ENCODE peak calls at places on chromosomes 6 and 20, in four cellular contexts. I, G, F and A are unnamed samples.

GRCh38 chr6:31792741-31793140 is 2.8 kb downstream of the VARS1 start:
- DNase-seq in I (peak; percentile 5), G (no peak), F (peak; percentile 96), A (no peak)

GRCh38 chr20:48205786-48206185 is 420.5 kb upstream of the SULF2 start:
- DNase-seq in I (no peak), G (no peak), F (no peak), A (no peak)

GRCh38 chr6:57193177-57193576 is 21.1 kb downstream of the BAG2 start:
- DNase-seq in I (no peak), G (no peak), F (no peak), A (no peak)

GRCh38 chr20:13288357-13288756 is 67.3 kb downstream of the ISM1 start:
- DNase-seq in I (no peak), G (no peak), F (no peak), A (no peak)

GRCh38 chr6:79612918-79613317 is 18.2 kb upstream of the SH3BGRL2 start:
- DNase-seq in I (no peak), G (no peak), F (no peak), A (no peak)

GRCh38 chr6:142302427-142303190 is 802 bp downstream of the ADGRG6 start:
- DNase-seq in I (no peak), G (peak; percentile 74), F (peak; percentile 28), A (no peak)

GRCh38 chr6:129280719-129281118 is 397.8 kb downstream of the LAMA2 start:
- DNase-seq in I (no peak), G (no peak), F (no peak), A (no peak)

GRCh38 chr6:15672291-15672690 is 9.5 kb upstream of the DTNBP1 start:
- DNase-seq in I (no peak), G (no peak), F (no peak), A (no peak)

GRCh38 chr20:18728165-18728866 is 85.3 kb upstream of the SCP2D1 start:
- DNase-seq in I (no peak), G (no peak), F (no peak), A (no peak)

GRCh38 chr6:139625998-139626975 is 251.8 kb upstream of the CITED2 start:
- DNase-seq in I (no peak), G (no peak), F (no peak), A (no peak)

GRCh38 chr6:163626073-163626867 is 211.8 kb downstream of the QKI start:
- DNase-seq in I (peak; percentile 33), G (no peak), F (peak; percentile 43), A (no peak)

GRCh38 chr20:10777713-10778112 is 103.9 kb upstream of the JAG1 start:
- DNase-seq in I (no peak), G (no peak), F (no peak), A (no peak)

GRCh38 chr20:57711826-57712225 is 2.0 kb upstream of the PMEPA1 start:
- DNase-seq in I (no peak), G (no peak), F (no peak), A (no peak)

GRCh38 chr20:5918856-5919633 is 31.3 kb downstream of the TRMT6 start:
- DNase-seq in I (peak; percentile 22), G (peak; percentile 56), F (peak; percentile 94), A (peak; percentile 46)

GRCh38 chr20:56542489-56543020 is 9.5 kb downstream of the FAM209B start:
- DNase-seq in I (no peak), G (no peak), F (no peak), A (no peak)

GRCh38 chr20:4533734-4534133 is 188.0 kb upstream of the PRND start:
- DNase-seq in I (no peak), G (no peak), F (no peak), A (no peak)

GRCh38 chr6:16243055-16243454 is 4.7 kb downstream of the GMPR start:
- DNase-seq in I (no peak), G (no peak), F (peak; percentile 98), A (no peak)

GRCh38 chr6:2871922-2872321 is 30.3 kb upstream of the SERPINB1 start:
- DNase-seq in I (no peak), G (no peak), F (no peak), A (no peak)

GRCh38 chr6:34491091-34491430 is 25.2 kb downstream of the PACSIN1 start:
- DNase-seq in I (no peak), G (no peak), F (peak; percentile 36), A (no peak)

GRCh38 chr6:78749326-78749725 is 118.0 kb upstream of the IRAK1BP1 start:
- DNase-seq in I (no peak), G (no peak), F (peak; percentile 29), A (no peak)

GRCh38 chr20:62666736-62667529 is 24.6 kb downstream of the SLCO4A1 start:
- DNase-seq in I (no peak), G (no peak), F (peak; percentile 29), A (no peak)

GRCh38 chr6:165439928-165440554 is 130.6 kb upstream of the C6orf118 start:
- DNase-seq in I (no peak), G (peak; percentile 69), F (peak; percentile 26), A (peak; percentile 52)

GRCh38 chr20:46199198-46199597 is 81.1 kb downstream of the CD40 start:
- DNase-seq in I (peak; percentile 93), G (peak; percentile 31), F (no peak), A (no peak)

GRCh38 chr6:168229368-168229752 is 90.2 kb downstream of the DACT2 start:
- DNase-seq in I (no peak), G (no peak), F (no peak), A (no peak)

GRCh38 chr6:12594541-12594893 is 122.0 kb upstream of the PHACTR1 start:
- DNase-seq in I (no peak), G (no peak), F (peak; percentile 37), A (no peak)

GRCh38 chr6:122726649-122727048 is 52.9 kb upstream of the FABP7 start:
- DNase-seq in I (peak; percentile 23), G (peak; percentile 15), F (peak; percentile 34), A (no peak)

GRCh38 chr6:73560853-73561407 is 40.1 kb upstream of the EEF1A1 start:
- DNase-seq in I (no peak), G (no peak), F (no peak), A (no peak)

GRCh38 chr6:46626228-46626909 is 26.2 kb downstream of the CYP39A1 start:
- DNase-seq in I (peak; percentile 14), G (peak; percentile 16), F (peak; percentile 51), A (no peak)

GRCh38 chr6:24426729-24427446 is 24.2 kb downstream of the MRS2 start:
- DNase-seq in I (no peak), G (no peak), F (no peak), A (no peak)

GRCh38 chr6:45423901-45424627 is 46.3 kb upstream of the SUPT3H start:
- DNase-seq in I (peak; percentile 24), G (no peak), F (peak; percentile 49), A (no peak)